ENCODE peak calls at places on chromosomes 16 and 17, in five cellular contexts. One of them, this sample, is unnamed. For H3K4me1, the result is how much of the 10 kb centered on the place peaks cover.

GRCh38 chr17:19762515-19762961 is 14.4 kb upstream of the ALDH3A1 start:
- DNase-seq in left ventricle myocardium inferior: peak
- DNase-seq in tibial nerve: peak
- DNase-seq in GM23338: peak
- DNase-seq in mesendoderm: peak
- DNase-seq in this sample: peak

GRCh38 chr17:13864551-13864950 is 204.8 kb upstream of the COX10 start:
- DNase-seq in left ventricle myocardium inferior: no peak
- DNase-seq in tibial nerve: no peak
- DNase-seq in GM23338: no peak
- DNase-seq in mesendoderm: no peak
- DNase-seq in this sample: no peak

GRCh38 chr17:31537558-31537957 is 146.1 kb downstream of the RAB11FIP4 start:
- DNase-seq in left ventricle myocardium inferior: no peak
- DNase-seq in tibial nerve: no peak
- DNase-seq in GM23338: no peak
- DNase-seq in mesendoderm: no peak
- DNase-seq in this sample: no peak

GRCh38 chr16:53094013-53094630 is 39.3 kb downstream of the CHD9 start:
- DNase-seq in left ventricle myocardium inferior: peak
- DNase-seq in tibial nerve: no peak
- DNase-seq in GM23338: no peak
- DNase-seq in mesendoderm: no peak
- DNase-seq in this sample: peak

GRCh38 chr16:31141489-31142108 is 6.1 kb upstream of the PRSS8 start:
- DNase-seq in left ventricle myocardium inferior: no peak
- DNase-seq in tibial nerve: no peak
- DNase-seq in GM23338: no peak
- DNase-seq in mesendoderm: no peak
- DNase-seq in this sample: peak

GRCh38 chr17:78933959-78934568 is 8.9 kb upstream of the TIMP2 start:
- DNase-seq in left ventricle myocardium inferior: peak
- DNase-seq in tibial nerve: peak
- DNase-seq in GM23338: peak
- DNase-seq in mesendoderm: peak
- DNase-seq in this sample: peak

GRCh38 chr17:36498560-36499300 is 12.2 kb downstream of the ZNHIT3 start:
- DNase-seq in left ventricle myocardium inferior: no peak
- DNase-seq in tibial nerve: no peak
- DNase-seq in GM23338: no peak
- DNase-seq in mesendoderm: no peak
- DNase-seq in this sample: no peak

GRCh38 chr16:65083181-65083845 is 38.5 kb downstream of the CDH11 start:
- DNase-seq in left ventricle myocardium inferior: no peak
- DNase-seq in tibial nerve: no peak
- DNase-seq in GM23338: no peak
- DNase-seq in mesendoderm: no peak
- DNase-seq in this sample: no peak

GRCh38 chr17:75602644-75603043 is 15.0 kb downstream of the MYO15B start:
- DNase-seq in left ventricle myocardium inferior: no peak
- DNase-seq in tibial nerve: no peak
- DNase-seq in GM23338: no peak
- DNase-seq in mesendoderm: no peak
- DNase-seq in this sample: no peak

GRCh38 chr17:50166518-50167181 is 845 bp downstream of the SGCA start:
- DNase-seq in left ventricle myocardium inferior: no peak
- DNase-seq in tibial nerve: no peak
- DNase-seq in GM23338: no peak
- DNase-seq in mesendoderm: no peak
- DNase-seq in this sample: no peak

GRCh38 chr16:65745201-65745600 is 621.3 kb upstream of the CDH5 start:
- DNase-seq in left ventricle myocardium inferior: no peak
- DNase-seq in tibial nerve: no peak
- DNase-seq in GM23338: no peak
- DNase-seq in mesendoderm: no peak
- DNase-seq in this sample: no peak

GRCh38 chr17:33291248-33292183 is 1.6 kb downstream of the ASIC2 start:
- DNase-seq in left ventricle myocardium inferior: no peak
- DNase-seq in tibial nerve: no peak
- DNase-seq in GM23338: peak
- DNase-seq in mesendoderm: peak
- DNase-seq in this sample: peak

GRCh38 chr16:89266521-89267134 is 49.1 kb downstream of the ZNF778 start:
- DNase-seq in left ventricle myocardium inferior: no peak
- DNase-seq in tibial nerve: no peak
- DNase-seq in GM23338: no peak
- DNase-seq in mesendoderm: no peak
- DNase-seq in this sample: no peak

GRCh38 chr16:23482778-23483177 is 27.5 kb downstream of the GGA2 start:
- DNase-seq in left ventricle myocardium inferior: no peak
- DNase-seq in tibial nerve: no peak
- DNase-seq in GM23338: no peak
- DNase-seq in mesendoderm: no peak
- DNase-seq in this sample: no peak

GRCh38 chr17:76946111-76946771 is 78.0 kb downstream of the MGAT5B start:
- DNase-seq in left ventricle myocardium inferior: no peak
- DNase-seq in tibial nerve: no peak
- DNase-seq in GM23338: no peak
- DNase-seq in mesendoderm: no peak
- DNase-seq in this sample: no peak

GRCh38 chr17:27989046-27989445 is 53.4 kb upstream of the NLK start:
- DNase-seq in left ventricle myocardium inferior: no peak
- DNase-seq in tibial nerve: no peak
- DNase-seq in GM23338: no peak
- DNase-seq in mesendoderm: no peak
- DNase-seq in this sample: no peak

GRCh38 chr17:76091526-76092285 is 11.9 kb downstream of the EXOC7 start:
- DNase-seq in left ventricle myocardium inferior: no peak
- DNase-seq in tibial nerve: no peak
- DNase-seq in GM23338: no peak
- DNase-seq in mesendoderm: no peak
- DNase-seq in this sample: no peak

DNA sequence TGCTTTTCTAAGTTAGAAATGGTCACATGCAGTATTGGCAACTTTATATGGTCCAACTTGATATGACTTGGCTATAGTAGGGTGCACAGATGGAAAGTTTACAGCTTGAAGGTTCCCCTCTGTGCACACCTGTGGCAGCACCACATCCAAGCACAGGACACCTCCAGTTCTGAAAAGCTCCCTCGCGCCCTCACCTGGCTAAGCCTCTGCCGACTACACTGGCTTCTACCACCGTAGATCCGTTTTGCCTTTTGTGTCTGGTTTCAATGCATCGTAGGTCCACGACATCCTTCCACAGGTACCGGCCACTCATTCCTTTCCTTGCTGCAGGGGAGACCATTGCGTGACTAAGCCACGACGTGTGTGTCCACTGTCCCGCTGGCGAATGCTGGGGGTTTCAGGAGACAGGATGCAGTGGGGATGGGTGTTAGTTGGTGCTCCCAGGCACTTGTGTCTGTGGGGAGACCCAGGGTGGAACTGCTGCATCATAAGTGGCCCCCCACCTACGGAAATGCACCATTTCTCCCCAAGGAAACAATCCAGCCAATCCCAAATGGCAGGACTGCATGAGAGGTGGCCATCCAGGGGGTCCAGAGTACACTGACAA is 4.9 kb upstream of the RASD1 start:
- DNase-seq in left ventricle myocardium inferior: no peak
- DNase-seq in tibial nerve: no peak
- DNase-seq in GM23338: no peak
- DNase-seq in mesendoderm: no peak
- DNase-seq in this sample: no peak
- H3K4me1 ChIP-seq in left ventricle myocardium inferior: under half
- H3K4me1 ChIP-seq in tibial nerve: under half
- H3K4me1 ChIP-seq in GM23338: under half
- H3K4me1 ChIP-seq in mesendoderm: under half
- H3K4me1 ChIP-seq in this sample: under half

DNA sequence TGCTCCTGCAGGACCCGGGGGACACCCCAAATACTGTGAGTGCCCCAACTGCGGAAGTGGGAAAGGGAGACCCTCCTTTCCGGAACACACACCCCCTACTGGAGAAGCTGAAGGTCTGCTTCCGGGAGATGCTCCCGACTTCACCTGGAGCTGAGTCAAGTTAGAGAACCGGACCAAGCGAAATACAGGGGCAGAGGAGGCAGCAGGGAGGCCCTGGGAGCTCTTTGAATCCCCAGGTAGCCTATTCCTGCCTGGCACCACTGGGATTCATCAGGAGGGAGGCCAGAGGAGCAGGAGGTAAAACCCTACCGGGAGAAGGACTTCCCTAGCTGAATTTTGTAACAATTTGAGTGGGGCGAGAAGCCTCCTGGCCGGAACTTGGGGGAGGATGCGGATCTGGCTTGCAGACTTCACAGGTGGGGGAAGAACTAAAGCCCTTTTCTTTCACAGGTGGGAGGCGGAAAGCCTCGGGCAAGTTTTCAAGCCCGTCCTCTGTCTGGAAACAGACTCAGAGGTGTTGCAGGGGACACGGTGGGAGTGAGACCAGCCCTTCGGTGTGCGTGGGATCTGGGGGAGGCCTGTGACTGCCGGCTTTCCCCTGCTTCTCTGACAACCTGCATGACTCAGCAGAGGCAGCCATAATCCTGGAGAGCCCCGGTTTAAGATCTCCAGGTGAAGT is 22.4 kb upstream of the TEKT1 start:
- DNase-seq in left ventricle myocardium inferior: no peak
- DNase-seq in tibial nerve: no peak
- DNase-seq in GM23338: peak
- DNase-seq in mesendoderm: peak
- DNase-seq in this sample: no peak
- H3K4me3 ChIP-seq in left ventricle myocardium inferior: no peak
- H3K4me3 ChIP-seq in tibial nerve: no peak
- H3K4me3 ChIP-seq in GM23338: peak
- H3K4me3 ChIP-seq in mesendoderm: peak
- H3K4me3 ChIP-seq in this sample: no peak

GRCh38 chr17:47694818-47695663 is 1.1 kb downstream of the TBKBP1 start:
- DNase-seq in left ventricle myocardium inferior: peak
- DNase-seq in tibial nerve: peak
- DNase-seq in GM23338: peak
- DNase-seq in mesendoderm: peak
- DNase-seq in this sample: peak

GRCh38 chr17:47698749-47699535 is 5.0 kb downstream of the TBKBP1 start:
- DNase-seq in left ventricle myocardium inferior: peak
- DNase-seq in tibial nerve: no peak
- DNase-seq in GM23338: peak
- DNase-seq in mesendoderm: peak
- DNase-seq in this sample: peak

GRCh38 chr17:47697948-47698711 is 4.2 kb downstream of the TBKBP1 start:
- DNase-seq in left ventricle myocardium inferior: no peak
- DNase-seq in tibial nerve: no peak
- DNase-seq in GM23338: peak
- DNase-seq in mesendoderm: no peak
- DNase-seq in this sample: no peak

GRCh38 chr17:47695664-47696376 is 1.9 kb downstream of the TBKBP1 start:
- DNase-seq in left ventricle myocardium inferior: no peak
- DNase-seq in tibial nerve: no peak
- DNase-seq in GM23338: no peak
- DNase-seq in mesendoderm: no peak
- DNase-seq in this sample: no peak

GRCh38 chr17:47696717-47697642 is 3.0 kb downstream of the TBKBP1 start:
- DNase-seq in left ventricle myocardium inferior: no peak
- DNase-seq in tibial nerve: no peak
- DNase-seq in GM23338: no peak
- DNase-seq in mesendoderm: no peak
- DNase-seq in this sample: no peak
- H3K4me1 ChIP-seq in left ventricle myocardium inferior: under half
- H3K4me1 ChIP-seq in tibial nerve: under half
- H3K4me1 ChIP-seq in GM23338: under half
- H3K4me1 ChIP-seq in mesendoderm: under half
- H3K4me1 ChIP-seq in this sample: under half

GRCh38 chr16:1492923-1493745 is at the start of gene TELO2:
- DNase-seq in left ventricle myocardium inferior: peak
- DNase-seq in tibial nerve: peak
- DNase-seq in GM23338: peak
- DNase-seq in mesendoderm: peak
- DNase-seq in this sample: peak

GRCh38 chr16:1493746-1494094 is 560 bp downstream of the TELO2 start:
- DNase-seq in left ventricle myocardium inferior: no peak
- DNase-seq in tibial nerve: no peak
- DNase-seq in GM23338: peak
- DNase-seq in mesendoderm: peak
- DNase-seq in this sample: no peak

GRCh38 chr16:1495281-1496262 is 2.4 kb downstream of the TELO2 start:
- DNase-seq in left ventricle myocardium inferior: no peak
- DNase-seq in tibial nerve: no peak
- DNase-seq in GM23338: no peak
- DNase-seq in mesendoderm: no peak
- DNase-seq in this sample: peak

GRCh38 chr16:1494129-1494640 is 1.0 kb downstream of the TELO2 start:
- DNase-seq in left ventricle myocardium inferior: peak
- DNase-seq in tibial nerve: no peak
- DNase-seq in GM23338: peak
- DNase-seq in mesendoderm: peak
- DNase-seq in this sample: peak

GRCh38 chr16:1494711-1495110 is 1.6 kb downstream of the TELO2 start:
- DNase-seq in left ventricle myocardium inferior: peak
- DNase-seq in tibial nerve: no peak
- DNase-seq in GM23338: no peak
- DNase-seq in mesendoderm: no peak
- DNase-seq in this sample: peak
- H3K4me3 ChIP-seq in left ventricle myocardium inferior: peak
- H3K4me3 ChIP-seq in tibial nerve: no peak
- H3K4me3 ChIP-seq in GM23338: peak
- H3K4me3 ChIP-seq in mesendoderm: no peak
- H3K4me3 ChIP-seq in this sample: peak

DNA sequence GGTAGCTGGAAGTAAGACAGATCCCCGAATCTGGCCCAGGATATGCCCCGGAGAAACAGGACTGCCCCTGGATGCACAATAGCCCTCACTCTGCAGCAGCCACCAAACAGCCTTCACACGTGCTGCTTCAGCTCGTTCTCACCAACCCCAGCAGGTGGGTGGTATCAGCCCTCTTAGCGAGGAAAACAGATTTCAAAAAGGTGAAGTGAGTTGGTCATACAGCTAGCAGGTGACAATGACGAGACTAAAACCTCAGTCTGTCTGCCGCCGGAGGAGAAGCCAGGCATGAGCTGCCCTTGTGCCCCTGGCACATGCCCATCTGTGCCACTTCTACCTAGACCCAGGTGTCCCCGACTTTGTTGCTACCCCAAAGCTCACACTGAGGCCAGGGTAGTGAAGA is 92.4 kb downstream of the YPEL2 start:
- DNase-seq in left ventricle myocardium inferior: no peak
- DNase-seq in tibial nerve: no peak
- DNase-seq in GM23338: no peak
- DNase-seq in mesendoderm: peak
- DNase-seq in this sample: no peak
- H3K4me1 ChIP-seq in left ventricle myocardium inferior: half or more
- H3K4me1 ChIP-seq in tibial nerve: under half
- H3K4me1 ChIP-seq in GM23338: under half
- H3K4me1 ChIP-seq in mesendoderm: under half
- H3K4me1 ChIP-seq in this sample: half or more

This sample was measured in psoas muscle.